ENCODE peak calls at places on chromosomes 12 and 14, in four cellular contexts. J is IMR-90, O is H1, N is H9. F is an unnamed sample.

GRCh38 chr12:2804390-2805145 is 7.9 kb upstream of the ITFG2 start:
- DNase-seq in J (peak), N (no peak), O (no peak), F (no peak)

GRCh38 chr12:46370380-46370734 is 2.2 kb downstream of the SLC38A2 start:
- DNase-seq in J (no peak), N (no peak), O (no peak), F (no peak)

GRCh38 chr12:61251076-61251475 is 1009.1 kb upstream of the USP15 start:
- DNase-seq in O (no peak), N (no peak), J (no peak), F (no peak)

GRCh38 chr12:11836282-11836963 is 186.9 kb downstream of the ETV6 start:
- DNase-seq in J (no peak), O (no peak), N (peak), F (no peak)

GRCh38 chr14:83607682-83608081 is 1922.3 kb upstream of the FLRT2 start:
- DNase-seq in J (no peak), N (peak), O (no peak), F (no peak)

GRCh38 chr14:62209287-62209899 is 447.2 kb downstream of the SNAPC1 start:
- DNase-seq in J (peak), N (no peak), O (no peak), F (no peak)

GRCh38 chr12:93453633-93454032 is 11.9 kb upstream of the UBE2N start:
- DNase-seq in N (no peak), O (no peak), J (peak), F (peak)

GRCh38 chr14:30706704-30707103 is 84.6 kb downstream of the SCFD1 start:
- DNase-seq in J (no peak), N (no peak), O (no peak), F (no peak)

GRCh38 chr14:64845878-64846277 is 33.8 kb downstream of the SPTB start:
- DNase-seq in O (no peak), N (no peak), J (peak), F (peak)

GRCh38 chr14:105315211-105315721 is 718 bp downstream of the PACS2 start:
- DNase-seq in J (no peak), N (peak), O (no peak), F (peak)

GRCh38 chr14:44960146-44960545 is 1.6 kb downstream of the KLHL28 start:
- DNase-seq in J (no peak), O (no peak), N (no peak), F (no peak)

GRCh38 chr12:95802482-95803264 is 12.1 kb upstream of the NTN4 start:
- DNase-seq in N (no peak), J (peak), O (no peak), F (peak)

GRCh38 chr12:92036771-92037453 is 108.7 kb downstream of the BTG1 start:
- DNase-seq in N (no peak), O (no peak), J (peak), F (no peak)

GRCh38 chr14:89841855-89842254 is 112.7 kb downstream of the EFCAB11 start:
- DNase-seq in J (no peak), N (peak), O (no peak), F (peak)

GRCh38 chr14:21673718-21674117 is at the start of gene OR4E1:
- DNase-seq in N (no peak), O (no peak), J (no peak), F (no peak)

GRCh38 chr14:67166450-67166853 is 22.8 kb upstream of the GARIN2 start:
- DNase-seq in J (peak), O (no peak), N (no peak), F (peak)

DNA sequence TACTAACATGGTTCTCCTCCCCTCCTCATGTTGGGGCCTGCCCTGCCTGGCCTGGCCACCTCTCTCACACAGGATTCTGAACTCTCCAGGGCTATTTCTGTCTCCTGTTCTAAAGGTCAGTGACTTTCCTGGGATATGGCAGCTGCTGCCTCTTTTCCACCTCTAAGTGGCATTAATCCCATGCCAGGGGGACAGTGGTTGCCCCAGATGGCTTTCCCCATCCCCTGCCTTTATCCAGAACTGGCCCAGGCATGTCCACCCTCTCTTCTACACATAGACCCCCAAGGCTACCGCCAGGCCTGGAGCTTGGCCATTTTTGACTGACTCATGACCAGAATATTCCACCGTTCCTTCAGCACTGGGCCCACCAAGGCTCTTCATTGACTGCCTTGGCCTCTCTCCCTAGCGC is 90.4 kb downstream of the IRF2BPL start:
- DNase-seq in N (no peak), J (peak), O (no peak), F (no peak)
- H3K18ac ChIP-seq in N (peak), J (peak), O (no peak), F (no peak)

DNA sequence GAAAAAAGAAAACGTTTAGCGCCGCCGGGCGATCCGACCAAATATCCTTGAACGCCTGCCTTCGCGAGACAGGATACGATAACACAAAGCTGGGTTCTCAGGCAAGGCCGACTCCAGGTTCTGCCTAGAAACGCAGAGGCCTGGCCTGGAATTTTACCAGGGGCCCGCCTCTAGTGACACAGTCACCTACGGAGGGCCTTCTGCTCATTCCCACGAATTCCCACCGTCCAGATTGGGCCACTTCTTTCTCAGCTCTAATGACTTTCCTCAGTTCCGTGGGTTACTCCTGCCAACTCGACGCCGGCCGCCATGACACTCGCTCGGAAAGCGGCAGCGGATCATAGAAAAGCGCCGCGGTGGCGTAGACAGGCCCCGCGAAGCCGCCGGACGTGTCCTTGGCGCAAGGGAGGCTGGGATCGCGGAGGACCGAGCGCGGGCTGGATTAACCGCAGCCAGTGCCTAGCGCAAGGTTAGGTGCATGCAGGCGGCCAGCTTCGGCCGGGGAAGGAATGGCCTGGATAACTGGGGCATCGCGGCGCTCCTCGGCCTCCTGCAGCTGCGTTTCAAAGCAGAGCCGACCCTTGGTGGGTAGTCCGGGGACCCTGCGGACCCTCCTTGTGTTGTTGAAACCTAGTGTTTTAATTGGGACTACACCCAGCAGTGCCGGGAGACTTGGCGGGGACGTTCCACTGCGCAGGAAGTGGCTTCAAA is at the start of gene TRIP11:
- DNase-seq in N (peak), O (peak), J (peak), F (peak)
- H3K56ac ChIP-seq in N (no peak), O (peak), J (peak), F (peak)

DNA sequence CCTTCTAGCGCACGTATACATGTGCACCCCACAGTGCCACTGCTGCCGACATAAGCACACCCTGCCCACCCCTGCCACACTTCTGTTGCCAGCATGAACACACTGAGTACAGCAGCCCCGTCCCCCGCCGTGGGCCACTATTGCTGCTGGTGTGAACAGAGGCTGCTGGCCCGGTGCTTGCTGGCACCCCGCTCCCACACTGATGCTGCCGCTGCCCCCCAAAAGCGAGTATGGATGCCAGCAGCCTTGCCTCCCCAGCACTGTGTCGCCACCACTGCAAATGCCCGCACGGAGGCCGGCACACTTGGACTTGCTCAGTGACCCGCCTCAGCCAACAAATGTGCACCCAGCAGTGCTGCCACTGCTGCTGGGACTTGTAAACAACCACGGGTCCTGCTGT is 872.4 kb upstream of the ATXN7L3B start:
- DNase-seq in O (no peak), J (no peak), N (no peak), F (no peak)
- H2AK5ac ChIP-seq in O (no peak), J (no peak), N (no peak), F (no peak)

DNA sequence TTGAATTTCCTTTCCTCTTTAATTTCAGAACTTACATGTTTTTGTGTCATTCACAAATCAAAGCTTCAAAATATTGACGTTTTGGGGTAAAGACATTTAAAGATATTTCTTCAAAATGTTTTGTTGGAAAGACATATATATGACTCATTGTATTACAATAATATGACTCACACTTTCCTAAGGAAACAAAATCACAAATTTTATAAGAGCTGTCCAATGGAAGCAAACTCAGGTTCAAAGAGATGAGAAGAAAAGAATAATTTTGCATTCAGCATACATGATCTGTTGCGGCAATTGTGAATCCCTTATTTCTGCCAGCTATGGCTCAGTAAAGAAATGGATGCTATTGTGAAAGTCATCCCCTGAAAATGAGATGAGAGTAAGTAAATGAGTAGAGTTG is 82.7 kb downstream of the GRIP1 start:
- DNase-seq in N (no peak), J (peak), O (no peak), F (no peak)
- H3K18ac ChIP-seq in N (no peak), J (no peak), O (no peak), F (no peak)